ENCODE peak calls at places on chromosome 1, in seven cellular contexts. L is Calu3, D is retinal pigment epithelial cell, N is fibroblast of lung, Z is choroid plexus epithelial cell, V is fibroblast of mammary gland, O is neural crest cell. Y is an unnamed sample.

GRCh38 chr1:86296305-86297205 is 99.6 kb downstream of the ODF2L start:
- DNase-seq in L (no peak), D (peak; percentile 2), N (no peak), Z (no peak), V (no peak), O (no peak), Y (no peak)

GRCh38 chr1:47545912-47546483 is 108.2 kb downstream of the FOXD2 start:
- DNase-seq in L (no peak), D (no peak), N (no peak), Z (no peak), V (no peak), O (no peak), Y (no peak)

GRCh38 chr1:232149302-232150201 is 480.4 kb downstream of the SIPA1L2 start:
- DNase-seq in L (no peak), D (no peak), N (peak; percentile 78), Z (peak; percentile 70), V (peak; percentile 57), O (no peak), Y (no peak)

GRCh38 chr1:97461782-97462181 is 459.1 kb downstream of the DPYD start:
- DNase-seq in L (no peak), D (no peak), N (no peak), Z (no peak), V (no peak), O (no peak), Y (no peak)

GRCh38 chr1:20318971-20319370 is 28.3 kb downstream of the VWA5B1 start:
- DNase-seq in L (no peak), D (no peak), N (no peak), Z (no peak), V (peak; percentile 24), O (no peak), Y (no peak)

GRCh38 chr1:119778886-119779560 is 10.3 kb upstream of the HMGCS2 start:
- DNase-seq in L (no peak), D (no peak), N (no peak), Z (no peak), V (no peak), O (no peak), Y (no peak)

GRCh38 chr1:16080422-16081150 is 7.1 kb upstream of the FAM131C start:
- DNase-seq in L (no peak), D (no peak), N (no peak), Z (no peak), V (no peak), O (no peak), Y (no peak)

GRCh38 chr1:57138432-57139078 is 172.7 kb upstream of the C8B start:
- DNase-seq in L (no peak), D (no peak), N (no peak), Z (no peak), V (no peak), O (no peak), Y (no peak)

GRCh38 chr1:205827623-205828022 is 14.6 kb upstream of the SLC41A1 start:
- DNase-seq in L (no peak), D (no peak), N (no peak), Z (no peak), V (no peak), O (no peak), Y (no peak)

GRCh38 chr1:186207401-186208085 is 167.5 kb downstream of the TPR start:
- DNase-seq in L (no peak), D (no peak), N (peak; percentile 9), Z (no peak), V (peak; percentile 66), O (no peak), Y (no peak)

GRCh38 chr1:46643368-46643775 is 24.8 kb downstream of the ATPAF1 start:
- DNase-seq in L (peak; percentile 13), D (peak; percentile 75), N (peak; percentile 96), Z (peak; percentile 86), V (peak; percentile 86), O (no peak), Y (no peak)

GRCh38 chr1:66412689-66413088 is 121.3 kb upstream of the SGIP1 start:
- DNase-seq in L (no peak), D (no peak), N (no peak), Z (peak; percentile 41), V (peak; percentile 49), O (no peak), Y (no peak)

GRCh38 chr1:18557621-18558465 is 72.8 kb upstream of the PAX7 start:
- DNase-seq in L (peak; percentile 2), D (no peak), N (no peak), Z (peak; percentile 3), V (peak; percentile 1), O (peak; percentile 59), Y (peak; percentile 40)

GRCh38 chr1:184626076-184627011 is 128.3 kb downstream of the EDEM3 start:
- DNase-seq in L (no peak), D (no peak), N (no peak), Z (no peak), V (no peak), O (no peak), Y (no peak)

GRCh38 chr1:197917813-197918646 is 858 bp downstream of the LHX9 start:
- DNase-seq in L (no peak), D (no peak), N (no peak), Z (no peak), V (no peak), O (no peak), Y (peak; percentile 44)

GRCh38 chr1:197198911-197199310 is 52.4 kb upstream of the ASPM start:
- DNase-seq in L (no peak), D (no peak), N (no peak), Z (no peak), V (no peak), O (no peak), Y (no peak)

GRCh38 chr1:97581614-97582051 is 339.2 kb downstream of the DPYD start:
- DNase-seq in L (no peak), D (no peak), N (no peak), Z (peak; percentile 45), V (peak; percentile 3), O (no peak), Y (no peak)

GRCh38 chr1:71461416-71461815 is 380.6 kb upstream of the ZRANB2 start:
- DNase-seq in L (no peak), D (no peak), N (no peak), Z (no peak), V (no peak), O (no peak), Y (no peak)

GRCh38 chr1:206497363-206497762 is 10.0 kb upstream of the RASSF5 start:
- DNase-seq in L (no peak), D (no peak), N (no peak), Z (no peak), V (no peak), O (no peak), Y (no peak)

GRCh38 chr1:112575154-112575804 is 43.7 kb downstream of the ST7L start:
- DNase-seq in L (no peak), D (peak; percentile 59), N (peak; percentile 97), Z (peak; percentile 98), V (peak; percentile 95), O (no peak), Y (no peak)

GRCh38 chr1:25460020-25460419 is 29.3 kb downstream of the MACO1 start:
- DNase-seq in L (no peak), D (no peak), N (no peak), Z (no peak), V (no peak), O (no peak), Y (no peak)
- TF ChIP-seq CTCF in L (no peak), D (no peak), N (no peak), Z (no peak), V (no peak), O (no peak), Y (no peak)

DNA sequence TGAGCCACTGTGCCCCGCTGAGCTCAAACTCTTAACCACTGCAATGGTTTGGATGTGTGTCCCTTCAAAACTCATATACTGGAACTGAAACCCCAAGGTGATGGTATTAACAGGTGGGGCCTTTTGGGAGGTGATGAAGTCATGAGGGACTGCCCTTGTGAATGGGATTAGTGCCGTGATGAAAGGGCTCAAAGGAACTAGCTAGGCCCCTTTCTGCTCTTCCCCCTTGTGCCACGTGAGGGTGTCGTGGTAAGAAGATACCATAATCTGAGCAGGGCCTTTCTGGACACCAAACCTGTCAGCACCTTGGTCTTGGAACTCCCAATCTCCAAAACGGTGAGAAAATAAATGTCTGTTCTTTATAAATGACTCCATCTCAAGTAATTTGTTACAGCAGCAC is 45.5 kb upstream of the SPOCD1 start:
- DNase-seq in L (no peak), D (no peak), N (no peak), Z (no peak), V (no peak), O (no peak), Y (no peak)
- TF ChIP-seq CTCF in L (no peak), D (no peak), N (no peak), Z (no peak), V (no peak), O (no peak), Y (no peak)

DNA sequence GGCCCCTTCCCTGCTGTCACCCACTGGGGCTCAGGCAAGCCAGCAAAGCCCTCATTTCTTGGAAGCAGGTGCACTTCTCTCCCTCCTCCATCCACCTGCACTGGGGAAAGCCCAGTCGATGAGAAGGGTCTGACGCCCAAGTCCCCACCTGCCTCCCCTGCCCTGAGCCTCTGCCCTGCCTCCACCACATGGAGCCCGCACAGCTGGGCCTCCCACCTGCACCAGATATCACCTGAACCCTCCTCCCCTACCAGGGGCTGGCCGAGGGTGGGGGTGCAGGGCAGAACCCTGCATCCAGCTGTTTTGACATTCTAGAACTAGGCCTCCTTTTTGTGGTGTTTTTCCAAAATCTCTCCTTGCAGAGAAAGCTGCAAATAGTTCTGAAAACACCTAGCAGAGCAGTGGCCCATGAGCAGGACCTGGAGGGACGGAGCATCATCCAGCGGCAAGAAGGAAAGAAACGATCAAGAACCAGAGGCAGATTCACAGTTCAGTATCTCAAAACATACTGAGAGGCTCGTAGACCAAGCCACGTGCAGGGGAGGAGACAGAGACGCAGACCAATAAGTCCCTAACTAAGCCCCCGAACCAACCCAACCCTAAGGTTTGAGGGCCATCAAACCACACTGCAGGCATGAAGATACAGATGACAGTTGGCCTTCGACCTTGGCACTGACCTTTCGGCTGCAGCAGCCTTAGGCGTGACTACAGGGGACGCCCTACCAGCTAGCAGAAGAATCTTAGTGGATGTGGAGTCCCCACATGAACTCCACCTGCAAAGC is 16.7 kb downstream of the CHD5 start:
- DNase-seq in L (no peak), D (no peak), N (no peak), Z (no peak), V (no peak), O (no peak), Y (no peak)
- TF ChIP-seq CTCF in L (no peak), D (no peak), N (no peak), Z (no peak), V (no peak), O (no peak), Y (no peak)

GRCh38 chr1:55338448-55338820 is 123.3 kb upstream of the USP24 start:
- DNase-seq in L (no peak), D (no peak), N (no peak), Z (no peak), V (no peak), O (no peak), Y (no peak)
- TF ChIP-seq CTCF in L (no peak), D (no peak), N (no peak), Z (no peak), V (no peak), O (no peak), Y (no peak)

GRCh38 chr1:215682232-215682631 is 115.1 kb downstream of the KCTD3 start:
- DNase-seq in L (peak; percentile 25), D (no peak), N (no peak), Z (peak; percentile 9), V (peak; percentile 7), O (no peak), Y (no peak)
- TF ChIP-seq CTCF in L (peak; percentile 55), D (peak; percentile 33), N (no peak), Z (no peak), V (peak; percentile 11), O (peak; percentile 50), Y (no peak)